ENCODE peak calls at places on chromosomes 6 and 20, in nine cellular contexts. N is colonic mucosa, L is K562, I is upper lobe of right lung, C is neural progenitor cell, W is PC-3, K is lower leg skin, U is lower lobe of right lung, P is A549. X is an unnamed sample.

GRCh38 chr6:24033284-24033683 is 92.7 kb upstream of the NRSN1 start:
- DNase-seq in N (no peak), L (no peak), I (no peak), C (peak; percentile 41), W (no peak), K (no peak), U (no peak), P (no peak), X (no peak)

GRCh38 chr6:135922746-135923145 is 71.2 kb downstream of the PDE7B start:
- DNase-seq in N (no peak), L (no peak), I (no peak), C (no peak), W (peak; percentile 12), K (no peak), U (no peak), P (no peak), X (no peak)

GRCh38 chr6:1763411-1763810 is 153.7 kb downstream of the FOXC1 start:
- DNase-seq in N (no peak), L (no peak), I (no peak), C (no peak), W (peak; percentile 84), K (no peak), U (no peak), P (no peak), X (no peak)

GRCh38 chr6:107543088-107543487 is 53.2 kb downstream of the SOBP start:
- DNase-seq in N (no peak), L (no peak), I (no peak), C (no peak), W (no peak), K (no peak), U (no peak), P (no peak), X (no peak)

GRCh38 chr6:82022614-82023102 is 224.9 kb downstream of the IBTK start:
- DNase-seq in N (no peak), L (no peak), I (no peak), C (no peak), W (peak; percentile 85), K (no peak), U (no peak), P (peak; percentile 58), X (peak; percentile 53)

GRCh38 chr20:46545077-46545826 is 5.2 kb downstream of the OCSTAMP start:
- DNase-seq in N (no peak), L (no peak), I (no peak), C (no peak), W (no peak), K (no peak), U (no peak), P (no peak), X (no peak)

GRCh38 chr6:90026216-90026615 is 131.9 kb downstream of the GJA10 start:
- DNase-seq in N (no peak), L (no peak), I (no peak), C (no peak), W (peak; percentile 22), K (no peak), U (no peak), P (no peak), X (no peak)

GRCh38 chr6:135496805-135497411 is 632 bp downstream of the AHI1 start:
- DNase-seq in N (no peak), L (no peak), I (no peak), C (no peak), W (no peak), K (no peak), U (no peak), P (no peak), X (no peak)

GRCh38 chr6:69926745-69927144 is 60.4 kb downstream of the COL19A1 start:
- DNase-seq in N (no peak), L (no peak), I (no peak), C (no peak), W (no peak), K (no peak), U (no peak), P (no peak), X (no peak)

GRCh38 chr6:56849876-56850275 is 105.0 kb upstream of the BEND6 start:
- DNase-seq in N (no peak), L (no peak), I (no peak), C (peak; percentile 22), W (no peak), K (no peak), U (no peak), P (no peak), X (no peak)

GRCh38 chr20:1332749-1333300 is 3.9 kb upstream of the SDCBP2 start:
- DNase-seq in N (peak; percentile 10), L (no peak), I (no peak), C (no peak), W (no peak), K (peak; percentile 61), U (no peak), P (no peak), X (no peak)

GRCh38 chr20:58342104-58342945 is 32.8 kb downstream of the RAB22A start:
- DNase-seq in N (no peak), L (no peak), I (no peak), C (no peak), W (peak; percentile 97), K (no peak), U (no peak), P (peak; percentile 29), X (peak; percentile 94)

GRCh38 chr6:13486679-13487121 is 700 bp downstream of the GFOD1 start:
- DNase-seq in N (peak; percentile 58), L (peak; percentile 73), I (peak; percentile 84), C (peak; percentile 67), W (peak; percentile 64), K (peak; percentile 92), U (peak; percentile 84), P (peak; percentile 50), X (peak; percentile 64)

GRCh38 chr20:31972481-31973386 is 4.8 kb downstream of the XKR7 start:
- DNase-seq in N (no peak), L (no peak), I (no peak), C (peak; percentile 78), W (no peak), K (no peak), U (no peak), P (peak; percentile 25), X (no peak)

GRCh38 chr6:154593122-154593521 is 82.6 kb upstream of the CNKSR3 start:
- DNase-seq in N (no peak), L (peak; percentile 83), I (no peak), C (no peak), W (no peak), K (no peak), U (no peak), P (no peak), X (no peak)

GRCh38 chr6:52362443-52363221 is 681 bp downstream of the PAQR8 start:
- DNase-seq in N (peak; percentile 60), L (peak; percentile 48), I (peak; percentile 73), C (peak; percentile 61), W (no peak), K (peak; percentile 91), U (peak; percentile 47), P (no peak), X (peak; percentile 38)
- TF ChIP-seq CTCF in N (no peak), L (no peak), I (no peak), C (peak; percentile 10), W (peak; percentile 9), K (no peak), U (no peak), P (no peak), X (peak; percentile 21)

DNA sequence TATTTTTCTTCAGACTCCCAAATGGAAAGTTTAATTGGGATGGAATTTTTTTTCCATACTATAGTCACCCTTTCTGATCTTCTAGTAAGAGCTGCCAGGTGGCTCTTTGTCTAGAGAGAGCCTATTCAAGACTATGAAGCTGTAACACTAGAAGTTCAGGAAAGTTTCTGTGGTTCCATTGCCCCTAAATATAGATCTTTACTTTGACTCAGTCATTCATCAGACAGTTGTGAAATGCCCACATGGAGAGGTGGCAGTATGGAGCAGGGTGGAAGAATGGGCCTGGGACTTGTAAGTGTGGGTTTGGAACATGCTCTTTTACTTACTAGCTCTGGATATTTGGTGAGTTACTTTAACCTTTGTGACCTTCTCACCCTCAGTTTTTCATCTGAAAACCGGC is 87.8 kb downstream of the CTNNBL1 start:
- DNase-seq in N (no peak), L (no peak), I (no peak), C (no peak), W (peak; percentile 42), K (no peak), U (no peak), P (no peak), X (no peak)
- TF ChIP-seq CTCF in N (no peak), L (no peak), I (no peak), C (no peak), W (peak; percentile 46), K (no peak), U (no peak), P (no peak), X (no peak)

DNA sequence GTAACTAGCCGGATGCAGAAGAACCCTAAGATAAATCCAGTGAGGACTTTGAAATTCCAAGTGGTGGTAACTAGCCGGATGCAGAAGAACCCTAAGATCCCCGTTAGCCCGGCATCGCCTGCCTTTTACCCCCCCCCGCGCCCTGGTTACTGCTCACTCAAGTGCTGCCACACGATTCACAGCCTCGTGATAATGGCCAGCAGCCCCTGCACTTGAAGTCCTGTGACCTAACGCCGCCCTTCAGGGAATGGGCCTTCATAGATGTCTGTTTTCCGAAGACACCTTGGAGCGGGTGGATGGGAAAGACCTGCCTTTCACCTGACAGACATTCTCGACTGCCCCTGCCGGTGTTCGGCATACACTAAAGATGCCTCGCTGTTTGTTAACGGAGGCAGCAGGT is 127.9 kb downstream of the HUS1B start:
- DNase-seq in N (no peak), L (no peak), I (no peak), C (no peak), W (no peak), K (no peak), U (no peak), P (no peak), X (no peak)
- TF ChIP-seq CTCF in N (no peak), L (no peak), I (no peak), C (no peak), W (no peak), K (no peak), U (no peak), P (no peak), X (no peak)

GRCh38 chr20:38999965-39000910 is 38.1 kb downstream of the DHX35 start:
- DNase-seq in N (no peak), L (no peak), I (no peak), C (no peak), W (no peak), K (no peak), U (no peak), P (no peak), X (no peak)

GRCh38 chr20:38995536-38996044 is 33.4 kb downstream of the DHX35 start:
- DNase-seq in N (no peak), L (peak; percentile 84), I (no peak), C (no peak), W (no peak), K (no peak), U (no peak), P (no peak), X (no peak)

GRCh38 chr20:38999217-38999616 is 37.1 kb downstream of the DHX35 start:
- DNase-seq in N (no peak), L (no peak), I (no peak), C (no peak), W (no peak), K (no peak), U (no peak), P (no peak), X (no peak)

GRCh38 chr20:38991814-38992593 is 29.9 kb downstream of the DHX35 start:
- DNase-seq in N (no peak), L (no peak), I (no peak), C (no peak), W (no peak), K (no peak), U (no peak), P (no peak), X (no peak)

DNA sequence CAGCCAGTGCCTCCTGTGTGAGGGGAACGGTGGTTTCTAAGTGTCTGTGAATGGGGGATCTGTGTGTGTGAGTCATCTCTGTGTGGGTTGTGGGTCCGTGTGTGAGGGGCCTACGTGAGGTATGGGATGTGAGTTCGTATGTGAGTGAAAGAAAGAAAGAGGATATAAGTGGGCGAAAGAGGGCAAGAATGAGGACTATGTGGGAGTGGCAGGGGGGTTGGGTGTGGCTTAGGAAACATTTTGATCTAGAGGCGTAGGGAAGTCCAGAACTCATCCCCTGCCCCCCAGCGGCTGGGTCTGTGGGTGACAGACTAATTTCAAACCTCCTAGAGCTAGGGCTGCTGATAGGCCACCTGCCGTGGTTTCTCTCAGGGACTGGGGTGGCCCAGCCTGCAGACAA is 35.5 kb downstream of the DHX35 start:
- DNase-seq in N (no peak), L (peak; percentile 86), I (no peak), C (no peak), W (no peak), K (no peak), U (no peak), P (no peak), X (no peak)
- TF ChIP-seq CTCF in N (no peak), L (peak; percentile 71), I (no peak), C (no peak), W (no peak), K (no peak), U (no peak), P (no peak), X (no peak)

X was measured in RWPE1.